ENCODE peak calls at places on chromosomes 2 and 18, in ten cellular contexts. M is colonic mucosa; W is upper lobe of right lung; Y is CD8-positive, alpha-beta memory T cell; Z is cardiac muscle cell; T is OCI-LY7; O is A549; A is fibroblast of lung; R is neural progenitor cell; P is GM23248. J is an unnamed sample.

GRCh38 chr2:38653715-38654494 is 12.0 kb upstream of the GALM start:
- DNase-seq in Z (no peak), W (no peak), Y (no peak), T (no peak), P (no peak), O (no peak), R (no peak), A (no peak), M (no peak), J (peak; percentile 25)

GRCh38 chr2:70919672-70920366 is 15.9 kb upstream of the ATP6V1B1 start:
- DNase-seq in R (peak; percentile 91), O (peak; percentile 77), P (peak; percentile 83), M (peak; percentile 83), A (peak; percentile 78), W (peak; percentile 88), Y (peak; percentile 60), Z (peak; percentile 89), T (peak; percentile 43), J (peak; percentile 73)

GRCh38 chr2:162123806-162124758 is 28.0 kb downstream of the GCG start:
- DNase-seq in A (peak; percentile 77), P (peak; percentile 54), Z (peak; percentile 73), M (no peak), T (peak; percentile 74), O (peak; percentile 35), R (peak; percentile 68), W (no peak), Y (peak; percentile 57), J (no peak)

GRCh38 chr18:59540356-59540755 is 156.9 kb downstream of the CCBE1 start:
- DNase-seq in R (no peak), M (no peak), A (no peak), T (no peak), Y (no peak), W (no peak), O (no peak), Z (no peak), P (no peak), J (no peak)

GRCh38 chr2:33946198-33946597 is 347.1 kb upstream of the FAM98A start:
- DNase-seq in Z (no peak), O (no peak), Y (no peak), M (no peak), W (no peak), R (no peak), P (no peak), T (no peak), A (no peak), J (no peak)

GRCh38 chr18:53625997-53626599 is 598.4 kb downstream of the MBD2 start:
- DNase-seq in M (no peak), P (no peak), A (no peak), T (no peak), Z (no peak), R (no peak), O (no peak), Y (no peak), W (peak; percentile 59), J (no peak)

GRCh38 chr2:8517850-8518480 is 163.9 kb upstream of the ID2 start:
- DNase-seq in P (no peak), R (peak; percentile 41), M (no peak), W (no peak), A (no peak), T (no peak), Y (no peak), Z (no peak), O (no peak), J (no peak)

GRCh38 chr2:182057002-182057401 is 71.3 kb downstream of the PPP1R1C start:
- DNase-seq in A (no peak), T (no peak), Z (no peak), R (no peak), O (no peak), Y (no peak), W (no peak), M (no peak), P (no peak), J (no peak)

GRCh38 chr2:120995656-120996190 is 260.1 kb downstream of the GLI2 start:
- DNase-seq in O (no peak), Z (no peak), T (no peak), M (peak; percentile 5), Y (no peak), R (no peak), A (no peak), W (no peak), P (no peak), J (no peak)

GRCh38 chr2:1739961-1740713 is 4.2 kb downstream of the PXDN start:
- DNase-seq in Z (no peak), Y (no peak), W (peak; percentile 46), A (no peak), M (peak; percentile 14), T (no peak), O (no peak), P (no peak), R (no peak), J (no peak)

GRCh38 chr2:57139179-57139578 is 907.4 kb upstream of the VRK2 start:
- DNase-seq in O (no peak), Z (no peak), W (no peak), M (no peak), T (no peak), R (no peak), A (no peak), P (no peak), Y (no peak), J (no peak)

GRCh38 chr2:232787806-232788205 is 11.4 kb upstream of the KCNJ13 start:
- DNase-seq in Z (no peak), R (no peak), P (no peak), M (no peak), O (no peak), T (no peak), W (no peak), Y (no peak), A (no peak), J (no peak)

DNA sequence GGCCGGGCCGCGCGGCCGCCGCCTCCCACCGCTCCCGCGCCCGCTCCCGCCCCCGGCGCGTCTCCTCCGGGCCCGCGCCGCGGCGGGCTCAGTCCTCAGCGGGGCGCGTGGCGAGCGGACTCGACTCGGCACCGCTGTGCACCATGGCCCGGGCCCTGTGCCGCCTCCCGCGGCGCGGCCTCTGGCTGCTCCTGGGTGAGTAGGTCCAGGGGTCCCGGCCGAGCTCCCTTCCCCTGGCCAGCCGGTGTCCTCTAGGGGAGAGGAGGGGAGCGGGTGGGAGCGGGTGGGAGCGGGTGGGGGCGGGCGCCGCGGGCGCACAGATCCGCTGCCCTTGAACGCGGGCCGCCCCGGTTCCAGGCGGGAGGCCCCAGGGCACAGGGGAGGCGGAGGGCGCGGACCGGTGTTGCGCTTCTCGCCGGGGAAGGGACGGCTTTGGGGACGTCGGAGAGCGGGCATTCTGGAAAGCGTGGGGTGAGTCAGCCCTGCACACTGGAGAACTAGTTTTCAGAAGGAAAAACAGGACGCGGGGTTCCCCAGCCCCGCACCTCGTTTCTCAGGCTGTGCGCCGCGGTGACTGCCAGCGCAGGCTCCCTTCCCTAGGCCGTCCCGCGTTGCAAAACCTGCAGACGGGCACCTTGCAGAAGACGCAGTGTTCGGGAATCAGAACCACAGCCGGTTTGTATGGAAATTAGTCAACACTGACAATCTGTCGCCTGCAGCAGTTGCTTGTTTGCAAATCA is at the start of gene RAMP1:
- DNase-seq in W (peak; percentile 69), O (no peak), Y (no peak), Z (peak; percentile 53), P (peak; percentile 66), T (no peak), M (no peak), A (no peak), R (peak; percentile 45), J (no peak)
- H3K4me3 ChIP-seq in W (peak within 1 kb of the TSS; percentile 45), O (no peak within 1 kb of the TSS), Y (no peak within 1 kb of the TSS), Z (peak within 1 kb of the TSS; percentile 37), P (peak within 1 kb of the TSS; percentile 48), T (no peak within 1 kb of the TSS), M (peak within 1 kb of the TSS; percentile 40), A (peak within 1 kb of the TSS; percentile 48), R (peak within 1 kb of the TSS; percentile 45), J (no peak within 1 kb of the TSS)

DNA sequence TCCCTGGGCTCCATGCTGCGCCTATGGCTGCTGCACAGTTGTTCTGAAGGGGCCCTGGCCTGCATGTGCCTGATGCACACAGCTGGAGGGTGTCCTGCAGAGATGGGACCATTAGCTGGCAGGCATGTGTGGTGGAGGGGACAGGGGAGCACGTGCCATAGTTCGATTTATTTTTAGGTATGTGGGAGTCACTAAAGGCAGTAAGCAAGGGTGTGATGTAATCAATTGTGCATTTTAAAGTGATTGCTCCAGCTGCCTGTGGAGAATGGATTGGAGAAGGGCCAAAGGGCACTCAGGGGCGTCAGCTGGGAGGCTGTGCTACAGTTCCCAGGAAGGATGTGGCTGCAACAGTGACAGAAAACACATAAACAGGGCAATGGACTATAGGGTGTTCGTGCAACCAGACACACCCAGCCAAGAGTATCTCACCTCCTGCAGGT is 205.1 kb downstream of the ARL4C start:
- DNase-seq in R (no peak), A (peak; percentile 84), Y (no peak), Z (no peak), T (no peak), O (no peak), M (peak; percentile 46), P (peak; percentile 69), W (no peak), J (peak; percentile 73)
- H3K4me1 ChIP-seq in R (peaks cover 12% of the 10 kb centered on the region), A (peaks cover 6% of the 10 kb centered on the region), Y (peaks cover 85% of the 10 kb centered on the region), Z (no peaks in the 10 kb centered on the region), T (peaks cover 73% of the 10 kb centered on the region), O (peaks cover 51% of the 10 kb centered on the region), M (peaks cover 8% of the 10 kb centered on the region), P (peaks cover 20% of the 10 kb centered on the region), W (peaks cover 29% of the 10 kb centered on the region), J (peaks cover 77% of the 10 kb centered on the region)

GRCh38 chr18:22283397-22283796 is 114.0 kb downstream of the GATA6 start:
- DNase-seq in O (no peak), W (no peak), Z (no peak), M (no peak), Y (no peak), P (peak; percentile 60), R (no peak), A (no peak), T (no peak), J (no peak)
- H3K27ac ChIP-seq in O (peak overlapping the region; percentile 74), W (no peak overlapping the region), Z (no peak overlapping the region), M (peak overlapping the region; percentile 66), Y (no peak overlapping the region), P (peak overlapping the region; percentile 50), R (no peak overlapping the region), A (peak overlapping the region; percentile 58), T (no peak overlapping the region), J (peak overlapping the region; percentile 49)

GRCh38 chr2:160493227-160494028 is at the start of gene RBMS1:
- DNase-seq in Y (peak; percentile 57), A (peak; percentile 66), T (no peak), W (peak; percentile 83), R (peak; percentile 84), M (peak; percentile 39), O (peak; percentile 46), P (peak; percentile 72), Z (peak; percentile 85), J (peak; percentile 8)

GRCh38 chr2:160494243-160494642 is 636 bp upstream of the RBMS1 start:
- DNase-seq in Z (peak; percentile 36), T (no peak), Y (no peak), P (peak; percentile 43), W (no peak), M (no peak), O (no peak), R (no peak), A (peak; percentile 47), J (no peak)

GRCh38 chr2:160492401-160493226 is 993 bp downstream of the RBMS1 start:
- DNase-seq in M (peak; percentile 57), W (peak; percentile 85), Y (peak; percentile 73), A (peak; percentile 72), P (peak; percentile 85), O (peak; percentile 62), T (no peak), Z (peak; percentile 95), R (peak; percentile 95), J (peak; percentile 19)

GRCh38 chr2:160490760-160491367 is 2.7 kb downstream of the RBMS1 start:
- DNase-seq in Z (no peak), P (peak; percentile 30), T (no peak), R (no peak), Y (no peak), M (no peak), A (peak; percentile 28), W (no peak), O (no peak), J (no peak)

GRCh38 chr2:160491922-160492371 is 1.7 kb downstream of the RBMS1 start:
- DNase-seq in A (peak; percentile 81), R (peak; percentile 58), P (peak; percentile 89), Z (no peak), O (no peak), Y (no peak), T (no peak), W (no peak), M (no peak), J (no peak)
- H3K4me3 ChIP-seq in A (peak overlapping the region; percentile 93), R (peak overlapping the region; percentile 98), P (peak overlapping the region; percentile 98), Z (peak overlapping the region; percentile 97), O (peak overlapping the region; percentile 91), Y (peak overlapping the region; percentile 49), T (no peak overlapping the region), W (peak overlapping the region; percentile 82), M (peak overlapping the region; percentile 65), J (peak overlapping the region; percentile 80)

J was measured in CD8-positive, alpha-beta T cell.